ENCODE peak calls at places on chromosomes 13 and 19, in eight cellular contexts. One of them, this sample, is unnamed.

GRCh38 chr13:29523199-29523931 is 72.1 kb downstream of the SLC7A1 start:
- DNase-seq in NAMALWA: no peak
- DNase-seq in T1000: no peak
- DNase-seq in B cell: no peak
- DNase-seq in endodermal cell: no peak
- DNase-seq in Caki2: no peak
- DNase-seq in GM12891: no peak
- DNase-seq in activated naive CD8-positive, alpha-beta T cell treated with anti-CD3 and anti-CD28 coated beads for 36 hours: no peak
- DNase-seq in this sample: no peak

GRCh38 chr19:47228168-47228936 is 2.6 kb downstream of the BBC3 start:
- DNase-seq in NAMALWA: peak; percentile 73
- DNase-seq in T1000: peak; percentile 30
- DNase-seq in B cell: no peak
- DNase-seq in endodermal cell: peak; percentile 80
- DNase-seq in Caki2: peak; percentile 82
- DNase-seq in GM12891: no peak
- DNase-seq in activated naive CD8-positive, alpha-beta T cell treated with anti-CD3 and anti-CD28 coated beads for 36 hours: peak; percentile 70
- DNase-seq in this sample: no peak

GRCh38 chr13:24997367-24997967 is 98.5 kb upstream of the PABPC3 start:
- DNase-seq in NAMALWA: peak; percentile 68
- DNase-seq in T1000: no peak
- DNase-seq in B cell: no peak
- DNase-seq in endodermal cell: no peak
- DNase-seq in Caki2: peak; percentile 20
- DNase-seq in GM12891: no peak
- DNase-seq in activated naive CD8-positive, alpha-beta T cell treated with anti-CD3 and anti-CD28 coated beads for 36 hours: no peak
- DNase-seq in this sample: no peak

GRCh38 chr13:74067818-74068217 is 66.4 kb downstream of the KLF12 start:
- DNase-seq in NAMALWA: no peak
- DNase-seq in T1000: no peak
- DNase-seq in B cell: no peak
- DNase-seq in endodermal cell: no peak
- DNase-seq in Caki2: no peak
- DNase-seq in GM12891: no peak
- DNase-seq in activated naive CD8-positive, alpha-beta T cell treated with anti-CD3 and anti-CD28 coated beads for 36 hours: no peak
- DNase-seq in this sample: no peak

GRCh38 chr19:38204728-38205127 is 19.3 kb downstream of the DPF1 start:
- DNase-seq in NAMALWA: no peak
- DNase-seq in T1000: no peak
- DNase-seq in B cell: no peak
- DNase-seq in endodermal cell: no peak
- DNase-seq in Caki2: no peak
- DNase-seq in GM12891: no peak
- DNase-seq in activated naive CD8-positive, alpha-beta T cell treated with anti-CD3 and anti-CD28 coated beads for 36 hours: no peak
- DNase-seq in this sample: no peak

GRCh38 chr13:106133025-106133424 is 402.4 kb downstream of the EFNB2 start:
- DNase-seq in NAMALWA: no peak
- DNase-seq in T1000: no peak
- DNase-seq in B cell: no peak
- DNase-seq in endodermal cell: no peak
- DNase-seq in Caki2: no peak
- DNase-seq in GM12891: no peak
- DNase-seq in activated naive CD8-positive, alpha-beta T cell treated with anti-CD3 and anti-CD28 coated beads for 36 hours: no peak
- DNase-seq in this sample: no peak

GRCh38 chr13:113864303-113864890 is 521 bp upstream of the GAS6 start:
- DNase-seq in NAMALWA: no peak
- DNase-seq in T1000: no peak
- DNase-seq in B cell: no peak
- DNase-seq in endodermal cell: peak; percentile 40
- DNase-seq in Caki2: no peak
- DNase-seq in GM12891: no peak
- DNase-seq in activated naive CD8-positive, alpha-beta T cell treated with anti-CD3 and anti-CD28 coated beads for 36 hours: no peak
- DNase-seq in this sample: no peak

GRCh38 chr19:2612619-2613249 is 89.8 kb downstream of the GNG7 start:
- DNase-seq in NAMALWA: no peak
- DNase-seq in T1000: no peak
- DNase-seq in B cell: no peak
- DNase-seq in endodermal cell: no peak
- DNase-seq in Caki2: no peak
- DNase-seq in GM12891: no peak
- DNase-seq in activated naive CD8-positive, alpha-beta T cell treated with anti-CD3 and anti-CD28 coated beads for 36 hours: no peak
- DNase-seq in this sample: no peak

GRCh38 chr19:56942749-56943148 is 102.2 kb upstream of the PEG3 start:
- DNase-seq in NAMALWA: no peak
- DNase-seq in T1000: no peak
- DNase-seq in B cell: no peak
- DNase-seq in endodermal cell: peak; percentile 45
- DNase-seq in Caki2: no peak
- DNase-seq in GM12891: no peak
- DNase-seq in activated naive CD8-positive, alpha-beta T cell treated with anti-CD3 and anti-CD28 coated beads for 36 hours: no peak
- DNase-seq in this sample: no peak

GRCh38 chr13:30898721-30899188 is 7.3 kb upstream of the MEDAG start:
- DNase-seq in NAMALWA: no peak
- DNase-seq in T1000: no peak
- DNase-seq in B cell: no peak
- DNase-seq in endodermal cell: no peak
- DNase-seq in Caki2: peak; percentile 3
- DNase-seq in GM12891: no peak
- DNase-seq in activated naive CD8-positive, alpha-beta T cell treated with anti-CD3 and anti-CD28 coated beads for 36 hours: no peak
- DNase-seq in this sample: no peak

GRCh38 chr19:16143399-16144215 is at the start of gene HSH2D:
- DNase-seq in NAMALWA: peak; percentile 97
- DNase-seq in T1000: no peak
- DNase-seq in B cell: peak; percentile 96
- DNase-seq in endodermal cell: peak; percentile 87
- DNase-seq in Caki2: no peak
- DNase-seq in GM12891: peak; percentile 68
- DNase-seq in activated naive CD8-positive, alpha-beta T cell treated with anti-CD3 and anti-CD28 coated beads for 36 hours: peak; percentile 83
- DNase-seq in this sample: no peak

GRCh38 chr19:5804516-5805464 is at the start of gene NRTN:
- DNase-seq in NAMALWA: no peak
- DNase-seq in T1000: no peak
- DNase-seq in B cell: no peak
- DNase-seq in endodermal cell: peak; percentile 84
- DNase-seq in Caki2: no peak
- DNase-seq in GM12891: peak; percentile 68
- DNase-seq in activated naive CD8-positive, alpha-beta T cell treated with anti-CD3 and anti-CD28 coated beads for 36 hours: peak; percentile 57
- DNase-seq in this sample: no peak